ENCODE peak calls at places on chromosomes 12 and 14, in four cellular contexts. K is GM12878, J is HepG2, Q is K562. O is an unnamed sample.

GRCh38 chr12:6532051-6532926 is 2.0 kb upstream of the GAPDH start:
- DNase-seq in Q (peak; percentile 74), K (no peak), J (peak; percentile 78), O (peak; percentile 78)

GRCh38 chr12:22416831-22417230 is 82.3 kb upstream of the ST8SIA1 start:
- DNase-seq in J (no peak), Q (no peak), K (no peak), O (no peak)

GRCh38 chr12:91065377-91065776 is 7.6 kb upstream of the KERA start:
- DNase-seq in Q (no peak), J (no peak), K (no peak), O (no peak)

GRCh38 chr12:130137141-130138018 is 24.9 kb upstream of the FZD10 start:
- DNase-seq in K (no peak), J (no peak), Q (no peak), O (peak; percentile 43)

GRCh38 chr14:45252356-45253069 is 489 bp downstream of the MIS18BP1 start:
- DNase-seq in K (no peak), J (no peak), Q (no peak), O (peak; percentile 30)

GRCh38 chr12:20364501-20364900 is 3.8 kb upstream of the PDE3A start:
- DNase-seq in J (no peak), Q (no peak), K (no peak), O (no peak)

GRCh38 chr14:64503434-64504309 is at the start of gene ZBTB25:
- DNase-seq in Q (peak; percentile 71), K (peak; percentile 83), J (peak; percentile 90), O (peak; percentile 95)

GRCh38 chr14:35808076-35808657 is 928 bp downstream of the RALGAPA1 start:
- DNase-seq in K (no peak), Q (peak; percentile 32), J (no peak), O (peak; percentile 73)

GRCh38 chr12:56261503-56262230 is 3.5 kb upstream of the ANKRD52 start:
- DNase-seq in Q (no peak), K (no peak), J (no peak), O (no peak)

GRCh38 chr12:14418526-14418925 is 53.0 kb downstream of the ATF7IP start:
- DNase-seq in Q (no peak), J (no peak), K (no peak), O (no peak)

GRCh38 chr12:14417717-14418116 is 52.2 kb downstream of the ATF7IP start:
- DNase-seq in J (peak; percentile 33), Q (peak; percentile 52), K (no peak), O (peak; percentile 96)

GRCh38 chr12:14410841-14411569 is 45.5 kb downstream of the ATF7IP start:
- DNase-seq in Q (no peak), K (no peak), J (no peak), O (no peak)

DNA sequence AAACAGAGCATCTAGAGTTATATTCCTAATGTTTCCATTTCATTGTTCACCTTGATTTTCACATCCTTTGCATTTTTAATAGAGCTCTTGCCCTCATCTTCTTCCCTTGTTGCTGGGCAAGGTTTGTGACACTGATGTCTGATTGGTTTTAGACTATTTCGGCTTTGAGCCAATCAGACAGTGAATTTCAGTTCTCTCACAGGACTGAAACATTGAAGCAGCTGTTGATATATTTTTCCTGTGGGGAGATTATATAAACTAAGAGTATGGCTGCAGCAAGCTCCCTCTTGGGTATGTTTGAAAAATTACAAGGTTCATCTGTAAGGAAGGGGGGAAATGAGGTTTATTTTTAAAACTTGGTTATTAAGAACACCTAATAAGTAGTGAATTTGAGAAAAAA is 51.2 kb downstream of the ATF7IP start:
- DNase-seq in Q (no peak), K (no peak), J (peak; percentile 33), O (peak; percentile 79)
- H3K4me3 ChIP-seq in Q (no peak overlapping the region), K (no peak overlapping the region), J (no peak overlapping the region), O (no peak overlapping the region)

DNA sequence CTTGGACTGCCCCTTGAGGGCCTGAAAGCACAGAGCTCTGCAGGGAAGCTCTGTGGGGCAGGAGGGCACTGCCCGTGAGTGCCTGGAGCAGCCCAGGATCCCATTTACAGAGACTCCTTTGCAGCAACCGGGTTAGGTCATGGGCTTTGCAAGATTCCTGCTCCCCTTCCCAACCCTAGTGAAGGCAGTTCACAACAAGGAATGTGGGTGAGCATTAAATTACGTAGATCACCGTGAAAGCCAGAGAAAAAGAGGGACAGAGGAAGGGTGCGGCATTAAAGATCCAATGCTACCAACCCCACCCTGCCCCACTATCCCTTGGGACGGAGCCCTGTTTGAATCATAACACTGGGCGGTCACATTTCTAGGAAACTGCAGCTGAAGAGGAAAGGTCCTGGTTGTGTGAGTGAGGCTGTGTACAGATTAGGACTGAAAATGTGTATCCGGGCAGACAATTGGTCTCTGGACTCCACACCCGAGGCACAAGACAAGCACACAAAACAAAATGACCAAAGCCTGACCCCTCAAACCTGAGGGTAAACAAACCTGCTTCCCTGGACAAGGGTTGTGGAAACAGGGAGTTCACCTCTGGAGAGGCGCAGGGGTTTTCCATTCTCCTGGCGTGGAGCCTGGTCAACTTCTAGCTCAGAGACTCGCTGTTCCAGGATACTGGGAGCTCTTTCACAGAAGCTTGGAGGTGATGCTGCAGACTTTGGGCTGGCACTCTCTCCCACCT is 16.8 kb downstream of the NINJ2 start:
- DNase-seq in J (peak; percentile 95), Q (no peak), K (no peak), O (no peak)
- H2AFZ ChIP-seq in J (no peak overlapping the region), Q (peak overlapping the region; percentile 88), K (no peak overlapping the region), O (no peak overlapping the region)

DNA sequence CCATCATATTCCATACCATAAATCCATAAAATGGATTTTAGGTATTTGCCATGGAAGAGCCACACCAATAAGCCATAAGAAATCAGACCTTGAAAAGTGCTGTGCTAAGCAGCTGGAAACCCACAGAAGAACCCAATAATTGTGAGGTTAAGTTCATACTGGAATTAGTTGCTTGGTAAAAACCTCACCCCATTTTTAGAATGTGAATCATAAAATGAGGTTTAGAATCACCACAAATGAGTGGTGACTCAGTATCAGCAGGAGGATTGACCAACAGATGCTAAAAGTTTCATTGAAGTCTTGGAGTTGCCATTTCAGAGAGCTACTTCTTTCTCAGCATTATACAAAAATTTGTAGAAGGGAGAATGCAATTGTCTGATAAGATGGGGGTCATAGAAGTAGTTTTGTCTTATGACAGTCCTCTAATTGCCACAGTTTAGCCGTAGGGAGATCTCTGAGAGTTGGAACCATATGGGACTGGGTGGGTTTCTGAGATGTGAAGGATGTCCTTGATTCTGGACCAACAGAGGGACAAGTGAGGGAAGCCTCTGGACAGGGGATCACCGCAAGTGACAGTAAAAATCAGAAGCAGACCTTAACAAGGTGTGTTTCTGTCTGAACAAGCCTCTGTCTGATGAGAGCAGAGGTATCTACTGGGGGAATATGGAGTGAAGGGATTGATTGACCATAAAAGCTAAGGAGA is 1.4 kb upstream of the STON2 start:
- DNase-seq in K (no peak), J (no peak), Q (no peak), O (no peak)
- TF ChIP-seq JUNB in K (peak; percentile 58), J (no peak), Q (no peak), O (no peak)

GRCh38 chr12:114667669-114668150 is 16.3 kb downstream of the TBX3 start:
- DNase-seq in Q (no peak), K (no peak), J (no peak), O (no peak)
- H3K4me3 ChIP-seq in Q (no peak overlapping the region), K (no peak overlapping the region), J (peak overlapping the region; percentile 79), O (peak overlapping the region; percentile 53)

GRCh38 chr12:47757840-47758583 is 668 bp downstream of the RAPGEF3 start:
- DNase-seq in Q (no peak), J (no peak), K (no peak), O (no peak)
- H2AFZ ChIP-seq in Q (peak overlapping the region; percentile 97), J (no peak overlapping the region), K (no peak overlapping the region), O (peak overlapping the region; percentile 97)

GRCh38 chr12:70241845-70242244 is 1.4 kb upstream of the CNOT2 start:
- DNase-seq in K (no peak), J (no peak), Q (no peak), O (no peak)
- TF ChIP-seq JUNB in K (no peak), J (no peak), Q (no peak), O (no peak)

GRCh38 chr12:108630481-108631207 is 3.0 kb downstream of the SELPLG start:
- DNase-seq in J (no peak), K (no peak), Q (no peak), O (no peak)
- H3K4me3 ChIP-seq in J (no peak overlapping the region), K (no peak overlapping the region), Q (peak overlapping the region; percentile 90), O (no peak overlapping the region)

GRCh38 chr12:89918172-89918880 is 209.7 kb upstream of the ATP2B1 start:
- DNase-seq in K (no peak), J (no peak), Q (no peak), O (no peak)

GRCh38 chr12:89924191-89924590 is 215.6 kb upstream of the ATP2B1 start:
- DNase-seq in K (no peak), Q (no peak), J (no peak), O (no peak)

GRCh38 chr12:89919241-89919906 is 210.7 kb upstream of the ATP2B1 start:
- DNase-seq in K (no peak), J (no peak), Q (no peak), O (no peak)

GRCh38 chr12:89920866-89921265 is 212.2 kb upstream of the ATP2B1 start:
- DNase-seq in J (no peak), K (no peak), Q (no peak), O (no peak)
- H2AFZ ChIP-seq in J (no peak overlapping the region), K (no peak overlapping the region), Q (no peak overlapping the region), O (peak overlapping the region; percentile 61)

GRCh38 chr14:55383541-55384140 is 28.0 kb downstream of the ATG14 start:
- DNase-seq in K (no peak), Q (peak; percentile 69), J (no peak), O (no peak)
- TF ChIP-seq JUNB in K (no peak), Q (no peak), J (no peak), O (no peak)